ENCODE peak calls at places on chromosomes 12 and 14, in five cellular contexts. Y is SK-N-DZ, C is mucosa of descending colon, W is omental fat pad, G is left lung. B is an unnamed sample.

GRCh38 chr14:66508846-66509621 is 1.1 kb downstream of the GPHN start:
- DNase-seq in Y (peak), C (peak), W (peak), G (peak), B (no peak)

GRCh38 chr12:88945041-88945732 is 364.9 kb upstream of the KITLG start:
- DNase-seq in Y (no peak), C (no peak), W (no peak), G (no peak), B (no peak)

GRCh38 chr14:54653764-54654469 is 87.0 kb downstream of the SAMD4A start:
- DNase-seq in Y (no peak), C (no peak), W (no peak), G (no peak), B (no peak)

GRCh38 chr12:106127289-106128126 is 11.2 kb downstream of the NUAK1 start:
- DNase-seq in Y (no peak), C (no peak), W (no peak), G (no peak), B (no peak)

GRCh38 chr14:64294672-64295413 is 672 bp upstream of the ESR2 start:
- DNase-seq in Y (peak), C (peak), W (peak), G (peak), B (no peak)

GRCh38 chr14:99781853-99782610 is 11.2 kb upstream of the EML1 start:
- DNase-seq in Y (no peak), C (no peak), W (no peak), G (no peak), B (no peak)

GRCh38 chr12:32159381-32159780 is 52.7 kb downstream of the BICD1 start:
- DNase-seq in Y (no peak), C (no peak), W (no peak), G (no peak), B (no peak)

GRCh38 chr14:33465952-33466700 is 484.7 kb downstream of the EGLN3 start:
- DNase-seq in Y (no peak), C (no peak), W (no peak), G (no peak), B (no peak)

GRCh38 chr12:124369055-124369900 is 74.4 kb downstream of the RFLNA start:
- DNase-seq in Y (no peak), C (peak), W (peak), G (peak), B (peak)